ENCODE peak calls at places on chromosomes 11 and 22, in nine cellular contexts. X, E, L, J, Q, H, I, W and Y are unnamed samples.

GRCh38 chr11:130451261-130452019 is 3.0 kb downstream of the ADAMTS15 start:
- DNase-seq in X (peak), E (no peak), L (peak), J (no peak), Q (no peak), H (no peak), I (peak), W (no peak), Y (no peak)

GRCh38 chr11:56948991-56949390 is 39.7 kb upstream of the OR5AK2 start:
- DNase-seq in X (no peak), E (no peak), L (no peak), J (no peak), Q (no peak), H (no peak), I (no peak), W (no peak), Y (no peak)

GRCh38 chr11:84543367-84544159 is 1083.6 kb downstream of the DLG2 start:
- DNase-seq in X (no peak), E (no peak), L (no peak), J (peak), Q (peak), H (no peak), I (no peak), W (peak), Y (peak)

GRCh38 chr22:26159886-26160285 is 9.4 kb upstream of the SEZ6L start:
- DNase-seq in X (no peak), E (no peak), L (no peak), J (no peak), Q (no peak), H (no peak), I (no peak), W (no peak), Y (no peak)

GRCh38 chr11:101706541-101706940 is 122.7 kb upstream of the TRPC6 start:
- DNase-seq in X (peak), E (peak), L (peak), J (no peak), Q (no peak), H (no peak), I (no peak), W (no peak), Y (no peak)

GRCh38 chr11:116721983-116722382 is 50.8 kb downstream of the BUD13 start:
- DNase-seq in X (no peak), E (no peak), L (no peak), J (no peak), Q (no peak), H (no peak), I (no peak), W (no peak), Y (no peak)

GRCh38 chr11:102302241-102302640 is 15.0 kb upstream of the BIRC3 start:
- DNase-seq in X (no peak), E (no peak), L (peak), J (no peak), Q (no peak), H (no peak), I (no peak), W (no peak), Y (no peak)

GRCh38 chr11:83691387-83692088 is 405.4 kb upstream of the CCDC90B start:
- DNase-seq in X (peak), E (no peak), L (no peak), J (no peak), Q (no peak), H (no peak), I (peak), W (no peak), Y (no peak)

GRCh38 chr11:117020873-117021564 is 77.2 kb downstream of the SIK3 start:
- DNase-seq in X (no peak), E (no peak), L (no peak), J (peak), Q (no peak), H (no peak), I (no peak), W (no peak), Y (no peak)

GRCh38 chr22:44702479-44703219 is 645 bp downstream of the PRR5 start:
- DNase-seq in X (peak), E (no peak), L (no peak), J (peak), Q (no peak), H (no peak), I (peak), W (peak), Y (no peak)

GRCh38 chr11:32290783-32291182 is 144.6 kb downstream of the WT1 start:
- DNase-seq in X (no peak), E (no peak), L (no peak), J (peak), Q (no peak), H (no peak), I (no peak), W (no peak), Y (no peak)

GRCh38 chr11:73310076-73310475 is 2.0 kb downstream of the ARHGEF17 start:
- DNase-seq in X (no peak), E (no peak), L (no peak), J (no peak), Q (no peak), H (no peak), I (no peak), W (no peak), Y (no peak)

GRCh38 chr11:74330065-74330858 is 18.8 kb upstream of the P4HA3 start:
- DNase-seq in X (peak), E (no peak), L (peak), J (no peak), Q (no peak), H (no peak), I (peak), W (no peak), Y (no peak)

GRCh38 chr11:60725592-60725991 is 1.1 kb downstream of the MS4A18 start:
- DNase-seq in X (no peak), E (no peak), L (no peak), J (no peak), Q (no peak), H (no peak), I (no peak), W (no peak), Y (no peak)

GRCh38 chr11:7638710-7639642 is 34.3 kb downstream of the CYB5R2 start:
- DNase-seq in X (no peak), E (no peak), L (no peak), J (no peak), Q (no peak), H (no peak), I (peak), W (no peak), Y (no peak)

GRCh38 chr11:75591966-75592365 is 29.9 kb downstream of the SERPINH1 start:
- DNase-seq in X (no peak), E (no peak), L (no peak), J (no peak), Q (no peak), H (no peak), I (no peak), W (no peak), Y (no peak)

GRCh38 chr11:59769086-59769485 is 13.9 kb downstream of the STX3 start:
- DNase-seq in X (no peak), E (no peak), L (no peak), J (no peak), Q (no peak), H (no peak), I (no peak), W (no peak), Y (no peak)

GRCh38 chr11:44535201-44535980 is 30.1 kb upstream of the CD82 start:
- DNase-seq in X (no peak), E (no peak), L (no peak), J (no peak), Q (no peak), H (no peak), I (no peak), W (no peak), Y (no peak)

GRCh38 chr22:45946805-45947600 is 30.0 kb downstream of the WNT7B start:
- DNase-seq in X (no peak), E (no peak), L (no peak), J (no peak), Q (no peak), H (no peak), I (no peak), W (no peak), Y (no peak)

GRCh38 chr11:10117709-10118341 is 176.2 kb downstream of the SBF2 start:
- DNase-seq in X (peak), E (peak), L (peak), J (peak), Q (no peak), H (no peak), I (peak), W (no peak), Y (no peak)

GRCh38 chr11:73761403-73761945 is 600 bp upstream of the RAB6A start:
- DNase-seq in X (no peak), E (peak), L (no peak), J (no peak), Q (no peak), H (no peak), I (no peak), W (no peak), Y (no peak)

GRCh38 chr11:84890706-84891105 is 736.4 kb downstream of the DLG2 start:
- DNase-seq in X (peak), E (no peak), L (no peak), J (peak), Q (no peak), H (no peak), I (no peak), W (peak), Y (no peak)

GRCh38 chr22:23591203-23591791 is 11.2 kb upstream of the IGLL1 start:
- DNase-seq in X (peak), E (peak), L (peak), J (peak), Q (peak), H (peak), I (peak), W (peak), Y (peak)

GRCh38 chr11:112128483-112129121 is 35.3 kb downstream of the IL18 start:
- DNase-seq in X (peak), E (peak), L (peak), J (peak), Q (no peak), H (no peak), I (peak), W (no peak), Y (peak)

GRCh38 chr11:46055371-46055770 is 65.9 kb downstream of the PHF21A start:
- DNase-seq in X (peak), E (peak), L (peak), J (no peak), Q (no peak), H (no peak), I (peak), W (peak), Y (no peak)

GRCh38 chr22:17481424-17481823 is 81.9 kb upstream of the SLC25A18 start:
- DNase-seq in X (no peak), E (no peak), L (no peak), J (no peak), Q (no peak), H (no peak), I (no peak), W (no peak), Y (no peak)